ENCODE peak calls at places on chromosomes 3 and 15, in eight cellular contexts. K is GM23248, I is HCT116, X is A673, O is H1, A is GM23338, S is PC-3, F is HepG2. U is an unnamed sample.

GRCh38 chr3:161372321-161373260 is 1.3 kb upstream of the SPTSSB start:
- DNase-seq in I (peak; percentile 18), F (no peak), K (peak; percentile 42), X (peak; percentile 22), S (peak; percentile 81), A (peak; percentile 69), O (no peak), U (peak; percentile 27)

GRCh38 chr3:11898611-11899325 is 52.1 kb upstream of the TAMM41 start:
- DNase-seq in X (no peak), F (no peak), S (no peak), K (no peak), O (no peak), I (no peak), A (no peak), U (no peak)

GRCh38 chr15:71777216-71777943 is 33.0 kb upstream of the NR2E3 start:
- DNase-seq in I (no peak), S (no peak), F (no peak), K (no peak), O (no peak), A (no peak), X (no peak), U (no peak)

GRCh38 chr3:32392530-32393302 is 1.1 kb downstream of the CMTM7 start:
- DNase-seq in A (peak; percentile 38), K (peak; percentile 90), F (no peak), X (no peak), O (no peak), S (peak; percentile 77), I (no peak), U (peak; percentile 69)

GRCh38 chr3:10351013-10351735 is 30.3 kb upstream of the SEC13 start:
- DNase-seq in O (no peak), F (no peak), A (peak; percentile 69), K (no peak), I (no peak), X (no peak), S (no peak), U (no peak)

GRCh38 chr3:183551930-183552329 is 3.6 kb downstream of the KLHL6 start:
- DNase-seq in F (no peak), O (no peak), I (no peak), S (no peak), X (no peak), K (no peak), A (no peak), U (no peak)

GRCh38 chr3:42072930-42073329 is 18.2 kb upstream of the TRAK1 start:
- DNase-seq in S (no peak), F (no peak), A (no peak), I (no peak), X (no peak), O (no peak), K (no peak), U (no peak)

GRCh38 chr15:39075311-39075710 is 505.6 kb upstream of the THBS1 start:
- DNase-seq in A (no peak), O (no peak), S (no peak), F (no peak), X (no peak), I (no peak), K (peak; percentile 69), U (no peak)

GRCh38 chr3:187945374-187945773 is 200.1 kb upstream of the BCL6 start:
- DNase-seq in A (no peak), K (no peak), I (no peak), X (no peak), O (no peak), S (no peak), F (no peak), U (no peak)

GRCh38 chr3:178669758-178670157 is 133.5 kb downstream of the KCNMB2 start:
- DNase-seq in S (no peak), F (no peak), O (no peak), I (no peak), K (no peak), X (no peak), A (no peak), U (no peak)

GRCh38 chr15:69755571-69756310 is 303.1 kb downstream of the RPLP1 start:
- DNase-seq in X (no peak), K (no peak), A (peak; percentile 23), F (no peak), S (no peak), O (no peak), I (no peak), U (no peak)

GRCh38 chr3:171505822-171506333 is 45.7 kb upstream of the TNIK start:
- DNase-seq in S (no peak), F (no peak), K (no peak), X (no peak), I (no peak), O (no peak), A (no peak), U (no peak)

GRCh38 chr15:70053703-70054229 is 44.0 kb downstream of the TLE3 start:
- DNase-seq in A (no peak), F (no peak), O (no peak), S (no peak), I (no peak), K (no peak), X (no peak), U (no peak)

GRCh38 chr15:38474155-38474757 is 20.3 kb downstream of the FAM98B start:
- DNase-seq in S (peak; percentile 66), A (peak; percentile 61), I (peak; percentile 29), O (no peak), X (peak; percentile 51), K (peak; percentile 82), F (peak; percentile 63), U (peak; percentile 72)

GRCh38 chr3:14806641-14807263 is 12.0 kb upstream of the FGD5 start:
- DNase-seq in O (no peak), I (no peak), A (no peak), F (no peak), S (peak; percentile 34), K (peak; percentile 29), X (no peak), U (peak; percentile 92)

GRCh38 chr15:37076543-37076942 is 23.8 kb downstream of the MEIS2 start:
- DNase-seq in F (no peak), K (peak; percentile 65), O (no peak), S (peak; percentile 45), I (no peak), X (no peak), A (no peak), U (peak; percentile 45)

GRCh38 chr15:101676965-101677364 is 24.8 kb upstream of the TM2D3 start:
- DNase-seq in S (no peak), X (no peak), K (peak; percentile 44), O (no peak), F (no peak), I (no peak), A (no peak), U (no peak)

GRCh38 chr15:40873625-40874561 is at the start of gene RHOV:
- DNase-seq in S (peak; percentile 89), F (peak; percentile 62), A (peak; percentile 96), K (peak; percentile 69), I (peak; percentile 67), X (peak; percentile 84), O (peak; percentile 51), U (peak; percentile 43)
- TF ChIP-seq EZH2 in S (no peak), F (no peak), A (no peak), K (no peak), I (no peak), X (no peak), O (no peak), U (no peak)

GRCh38 chr3:197482001-197482400 is 73.8 kb downstream of the BDH1 start:
- DNase-seq in A (peak; percentile 39), S (peak; percentile 58), X (peak; percentile 48), I (no peak), K (peak; percentile 64), F (no peak), O (no peak), U (peak; percentile 30)
- TF ChIP-seq EZH2 in A (no peak), S (no peak), X (no peak), I (no peak), K (no peak), F (no peak), O (no peak), U (no peak)

GRCh38 chr3:13120246-13120927 is 47.2 kb upstream of the IQSEC1 start:
- DNase-seq in K (no peak), X (no peak), O (no peak), S (no peak), F (no peak), I (no peak), A (no peak), U (no peak)
- TF ChIP-seq EZH2 in K (no peak), X (no peak), O (no peak), S (no peak), F (no peak), I (no peak), A (no peak), U (no peak)

DNA sequence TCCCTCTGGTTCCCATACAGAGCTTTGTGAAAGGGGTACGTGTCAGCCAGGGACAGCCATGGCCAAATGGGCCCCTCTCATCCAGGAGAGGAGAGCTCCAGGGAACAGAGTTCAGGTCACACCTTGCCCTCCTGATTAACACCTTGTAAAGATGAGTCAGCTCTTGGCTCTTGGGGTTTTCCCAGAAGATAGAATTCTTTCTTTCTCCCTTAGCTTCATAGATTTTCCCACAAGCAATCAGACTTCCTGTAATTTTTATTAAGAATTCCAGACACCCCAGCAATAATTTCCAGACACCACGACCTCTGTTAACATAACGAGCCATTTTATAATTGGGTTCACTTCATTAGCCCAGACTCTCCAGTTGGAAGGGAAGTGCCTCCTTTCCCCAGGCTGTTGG is 86.4 kb downstream of the LRTM1 start:
- DNase-seq in X (no peak), S (no peak), K (no peak), A (no peak), O (no peak), F (no peak), I (no peak), U (no peak)
- TF ChIP-seq EZH2 in X (no peak), S (no peak), K (no peak), A (no peak), O (no peak), F (no peak), I (no peak), U (no peak)

GRCh38 chr3:103083848-103084631 is 649.2 kb downstream of the ZPLD1 start:
- DNase-seq in A (no peak), K (no peak), O (no peak), F (no peak), I (no peak), X (no peak), S (no peak), U (no peak)
- TF ChIP-seq EZH2 in A (no peak), K (no peak), O (no peak), F (no peak), I (no peak), X (no peak), S (no peak), U (no peak)

GRCh38 chr3:46579756-46580286 is 13.7 kb upstream of the LRRC2 start:
- DNase-seq in A (no peak), O (no peak), F (no peak), S (no peak), K (no peak), I (no peak), X (no peak), U (no peak)
- TF ChIP-seq EZH2 in A (no peak), O (no peak), F (no peak), S (no peak), K (no peak), I (no peak), X (no peak), U (no peak)